ENCODE peak calls at places on chromosomes 16 and 17, in five cellular contexts. A, R, E, K and P are unnamed samples.

GRCh38 chr17:43410557-43411368 is 12.0 kb downstream of the ARL4D start:
- DNase-seq in A (no peak), R (no peak), E (no peak), K (peak), P (no peak)

GRCh38 chr16:70691223-70692129 is 5.6 kb upstream of the MTSS2 start:
- DNase-seq in A (peak), R (peak), E (no peak), K (peak), P (peak)

GRCh38 chr17:43671075-43671692 is 9.5 kb upstream of the MEOX1 start:
- DNase-seq in A (no peak), R (no peak), E (no peak), K (peak), P (no peak)

GRCh38 chr16:86775401-86775985 is 197.1 kb downstream of the FOXL1 start:
- DNase-seq in A (no peak), R (no peak), E (no peak), K (no peak), P (no peak)

GRCh38 chr16:89931964-89932363 is 8.8 kb downstream of the TUBB3 start:
- DNase-seq in A (no peak), R (no peak), E (no peak), K (no peak), P (no peak)

GRCh38 chr17:80169784-80170500 is at the start of gene CARD14:
- DNase-seq in A (no peak), R (no peak), E (peak), K (no peak), P (peak)

GRCh38 chr16:61879306-61879705 is 156.9 kb downstream of the CDH8 start:
- DNase-seq in A (no peak), R (no peak), E (no peak), K (no peak), P (no peak)

GRCh38 chr16:89256651-89257254 is 39.2 kb downstream of the ZNF778 start:
- DNase-seq in A (peak), R (no peak), E (no peak), K (peak), P (peak)

GRCh38 chr16:53518550-53519416 is 15.8 kb upstream of the AKTIP start:
- DNase-seq in A (peak), R (peak), E (peak), K (peak), P (peak)

GRCh38 chr17:60618854-60619253 is 18.9 kb downstream of the PPM1D start:
- DNase-seq in A (no peak), R (no peak), E (no peak), K (no peak), P (no peak)

GRCh38 chr16:1770328-1771071 is 843 bp downstream of the NME3 start:
- DNase-seq in A (peak), R (peak), E (peak), K (peak), P (peak)
- TF ChIP-seq POLR2A in A (peak), R (no peak), E (no peak), K (peak), P (no peak)

GRCh38 chr16:74698220-74698619 is 2.4 kb downstream of the MLKL start:
- DNase-seq in A (no peak), R (no peak), E (no peak), K (no peak), P (no peak)

GRCh38 chr16:74700206-74701040 is at the start of gene MLKL:
- DNase-seq in A (peak), R (peak), E (no peak), K (peak), P (peak)

GRCh38 chr16:74691093-74691855 is 9.4 kb downstream of the MLKL start:
- DNase-seq in A (no peak), R (no peak), E (no peak), K (no peak), P (no peak)

GRCh38 chr16:74699666-74700065 is 996 bp downstream of the MLKL start:
- DNase-seq in A (no peak), R (no peak), E (no peak), K (no peak), P (no peak)

DNA sequence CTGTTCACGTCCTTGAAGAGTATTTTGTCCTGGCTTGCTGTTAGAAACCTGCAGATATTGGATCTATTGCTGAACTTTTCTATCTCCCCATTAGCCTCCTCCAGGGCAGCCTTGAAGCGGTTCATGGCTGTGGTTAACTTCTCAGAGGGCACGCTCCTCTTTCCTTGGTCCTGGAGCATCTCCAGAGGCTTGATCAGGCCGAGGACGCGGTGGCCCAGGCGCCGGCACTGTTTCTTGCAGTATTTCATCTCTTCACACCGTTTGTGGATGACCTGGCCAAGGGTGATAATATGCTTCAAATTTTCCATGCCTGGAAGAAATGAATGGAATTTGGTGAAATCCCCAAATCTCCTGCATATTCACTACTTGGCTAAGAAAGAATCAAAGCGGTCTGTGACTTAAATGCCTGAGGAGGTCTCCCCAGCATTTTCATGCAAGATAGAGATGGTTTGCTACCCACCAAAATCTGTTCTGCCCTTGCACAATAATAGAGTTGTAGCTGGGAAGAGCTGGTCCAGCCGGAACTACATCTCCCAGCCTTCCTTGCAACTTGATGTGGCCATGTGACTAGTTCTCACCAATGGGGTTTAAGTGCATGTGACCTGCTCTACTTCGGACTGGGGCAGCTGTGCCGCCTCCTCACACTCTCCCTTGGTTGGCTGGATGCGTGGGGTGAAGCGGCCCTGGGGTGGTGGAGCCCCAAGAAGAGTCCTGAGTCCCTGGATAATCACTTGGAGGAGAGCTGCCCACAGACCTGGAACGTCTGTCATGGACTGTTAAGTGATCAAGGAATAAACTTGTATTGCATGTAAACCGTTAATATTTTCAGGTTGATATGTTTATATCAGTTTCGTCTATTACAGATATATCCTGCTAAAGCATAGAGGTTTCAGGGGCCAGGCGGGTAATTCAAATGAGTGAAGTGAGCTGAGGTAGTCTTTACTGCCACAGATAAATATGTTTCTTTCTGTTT is 4.9 kb downstream of the MLKL start:
- DNase-seq in A (peak), R (peak), E (peak), K (peak), P (peak)
- TF ChIP-seq POLR2A in A (no peak), R (peak), E (no peak), K (no peak), P (no peak)

GRCh38 chr17:8138672-8139371 is 13.4 kb downstream of the PER1 start:
- DNase-seq in A (peak), R (peak), E (peak), K (peak), P (peak)
- TF ChIP-seq POLR2A in A (peak), R (peak), E (peak), K (peak), P (no peak)

DNA sequence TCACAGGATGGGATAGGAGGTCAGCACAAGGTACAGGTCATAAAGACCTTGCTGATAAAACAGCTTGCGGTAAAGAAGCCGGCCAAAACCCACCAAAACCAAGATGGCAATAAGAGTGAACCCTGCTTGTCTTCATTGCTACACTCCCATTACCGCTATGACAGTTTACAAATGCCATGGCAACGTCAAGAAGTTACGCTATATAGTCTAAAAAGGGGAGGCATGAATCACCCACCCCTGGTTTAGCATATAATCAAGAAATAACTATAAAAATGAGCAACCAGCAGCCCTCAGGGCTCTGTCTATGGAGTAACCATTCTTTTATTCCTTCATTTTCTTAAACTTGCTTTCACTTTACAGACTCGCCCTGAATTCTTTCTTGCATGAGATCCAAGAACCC is 1.1 kb upstream of the HSBP1 start:
- DNase-seq in A (no peak), R (no peak), E (no peak), K (no peak), P (no peak)
- TF ChIP-seq POLR2A in A (no peak), R (no peak), E (no peak), K (no peak), P (no peak)